ENCODE peak calls at places on chromosomes 7 and 10, in four cellular contexts. K is fibroblast of villous mesenchyme; A is NCI-H1105 treated with DMSO at 0.1 percent for 48 hours; E is effector memory CD4-positive, alpha-beta T cell. Z is an unnamed sample.

GRCh38 chr10:72085864-72086465 is 2.4 kb downstream of the SPOCK2 start:
- DNase-seq in K (no peak), A (no peak), E (no peak), Z (no peak)

GRCh38 chr10:103816431-103816830 is 38.9 kb downstream of the SH3PXD2A start:
- DNase-seq in K (peak; percentile 21), A (no peak), E (no peak), Z (no peak)

GRCh38 chr7:99197498-99197897 is 10.4 kb downstream of the KPNA7 start:
- DNase-seq in K (no peak), A (no peak), E (no peak), Z (no peak)

GRCh38 chr10:5478694-5479305 is 20.6 kb downstream of the CALML5 start:
- DNase-seq in K (no peak), A (no peak), E (no peak), Z (no peak)

GRCh38 chr10:58424176-58424575 is 39.0 kb downstream of the TFAM start:
- DNase-seq in K (no peak), A (no peak), E (no peak), Z (no peak)

GRCh38 chr10:11214407-11214806 is 196.7 kb downstream of the CELF2 start:
- DNase-seq in K (no peak), A (no peak), E (no peak), Z (no peak)

GRCh38 chr10:86652361-86653202 is 1.8 kb upstream of the OPN4 start:
- DNase-seq in K (no peak), A (peak; percentile 78), E (no peak), Z (peak; percentile 22)

GRCh38 chr10:93376372-93377296 is 105.5 kb downstream of the MYOF start:
- DNase-seq in K (peak; percentile 90), A (peak; percentile 36), E (no peak), Z (peak; percentile 37)

GRCh38 chr10:119022846-119023552 is 6.5 kb upstream of the NANOS1 start:
- DNase-seq in K (peak; percentile 76), A (no peak), E (no peak), Z (no peak)

GRCh38 chr7:33500590-33500989 is 371.2 kb downstream of the BBS9 start:
- DNase-seq in K (no peak), A (no peak), E (no peak), Z (no peak)

GRCh38 chr10:116084166-116084565 is 188.8 kb downstream of the GFRA1 start:
- DNase-seq in K (no peak), A (no peak), E (no peak), Z (no peak)

GRCh38 chr7:45646207-45646821 is 72.1 kb downstream of the ADCY1 start:
- DNase-seq in K (no peak), A (no peak), E (no peak), Z (no peak)

GRCh38 chr10:124328514-124329220 is 90.1 kb downstream of the OAT start:
- DNase-seq in K (no peak), A (no peak), E (no peak), Z (no peak)

GRCh38 chr7:30179016-30179436 is 44.2 kb downstream of the MTURN start:
- DNase-seq in K (no peak), A (no peak), E (no peak), Z (no peak)

GRCh38 chr7:45885264-45885882 is 2.9 kb upstream of the IGFBP1 start:
- DNase-seq in K (no peak), A (no peak), E (no peak), Z (no peak)

Z was measured in NCI-H1436.